ENCODE peak calls at places on chromosomes 11 and 22, in five cellular contexts. M is heart right ventricle, J is WERI-Rb-1, H is keratinocyte, C is psoas muscle. X is an unnamed sample.

GRCh38 chr22:50672041-50672440 is 582 bp upstream of the SHANK3 start:
- DNase-seq in M (no peak), J (no peak), H (no peak), C (no peak), X (no peak)

GRCh38 chr11:104148074-104148473 is 15.9 kb downstream of the PDGFD start:
- DNase-seq in M (no peak), J (no peak), H (no peak), C (no peak), X (no peak)

GRCh38 chr11:1755344-1756023 is 5.1 kb upstream of the IFITM10 start:
- DNase-seq in M (peak; percentile 73), J (no peak), H (no peak), C (peak; percentile 61), X (no peak)

GRCh38 chr11:132187814-132188213 is 817.4 kb downstream of the NTM start:
- DNase-seq in M (no peak), J (no peak), H (no peak), C (no peak), X (no peak)

GRCh38 chr11:11988099-11988651 is 20.3 kb downstream of the DKK3 start:
- DNase-seq in M (no peak), J (no peak), H (no peak), C (no peak), X (no peak)

GRCh38 chr11:122367809-122368231 is 251.8 kb upstream of the BLID start:
- DNase-seq in M (no peak), J (no peak), H (no peak), C (no peak), X (no peak)

GRCh38 chr11:2533642-2534115 is 88.9 kb downstream of the KCNQ1 start:
- DNase-seq in M (peak; percentile 74), J (peak; percentile 37), H (peak; percentile 45), C (peak; percentile 80), X (peak; percentile 85)

GRCh38 chr11:36006556-36006955 is 62.7 kb downstream of the LDLRAD3 start:
- DNase-seq in M (no peak), J (no peak), H (no peak), C (no peak), X (no peak)

GRCh38 chr11:106133529-106133928 is 56.1 kb downstream of the AASDHPPT start:
- DNase-seq in M (no peak), J (no peak), H (no peak), C (no peak), X (no peak)

GRCh38 chr22:46934746-46935491 is 172.5 kb downstream of the TBC1D22A start:
- DNase-seq in M (no peak), J (no peak), H (peak; percentile 60), C (no peak), X (peak; percentile 66)

GRCh38 chr22:35353318-35353717 is 27.6 kb upstream of the HMOX1 start:
- DNase-seq in M (no peak), J (no peak), H (no peak), C (no peak), X (no peak)

DNA sequence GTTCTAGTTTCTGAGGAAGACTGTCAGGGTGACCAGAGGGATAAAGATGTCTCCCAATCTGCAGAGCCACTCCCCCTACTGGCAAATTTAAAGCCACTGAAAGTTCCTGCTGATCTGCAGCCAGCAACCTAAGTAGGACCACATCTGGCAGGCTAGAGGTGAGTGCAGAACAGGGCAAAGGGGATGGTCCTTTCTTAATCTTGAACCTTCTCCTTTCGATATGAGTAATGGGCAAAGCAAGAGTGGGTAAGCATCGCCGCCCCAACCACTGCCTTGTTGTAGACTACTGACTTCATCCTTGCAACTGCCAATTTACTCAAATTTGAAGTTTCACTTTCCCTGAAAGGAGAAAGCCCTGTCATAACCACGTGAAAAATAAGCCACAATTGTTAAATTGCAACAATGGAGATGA is 30.7 kb downstream of the SCUBE2 start:
- DNase-seq in M (no peak), J (no peak), H (no peak), C (no peak), X (peak; percentile 5)
- TF ChIP-seq CTCF in M (no peak), J (peak; percentile 50), H (no peak), C (no peak), X (no peak)

GRCh38 chr11:117059611-117060010 is 38.6 kb downstream of the SIK3 start:
- DNase-seq in M (no peak), J (no peak), H (no peak), C (no peak), X (no peak)
- TF ChIP-seq CTCF in M (no peak), J (no peak), H (no peak), C (no peak), X (no peak)

GRCh38 chr11:123448798-123449197 is 18.7 kb downstream of the GRAMD1B start:
- DNase-seq in M (no peak), J (no peak), H (no peak), C (no peak), X (no peak)
- TF ChIP-seq CTCF in M (no peak), J (no peak), H (no peak), C (no peak), X (no peak)

GRCh38 chr11:71302911-71303310 is 50.5 kb upstream of the SHANK2 start:
- DNase-seq in M (no peak), J (no peak), H (no peak), C (no peak), X (no peak)

GRCh38 chr11:71302534-71302909 is 50.1 kb upstream of the SHANK2 start:
- DNase-seq in M (no peak), J (no peak), H (no peak), C (no peak), X (no peak)

GRCh38 chr11:71300187-71300586 is 47.8 kb upstream of the SHANK2 start:
- DNase-seq in M (no peak), J (no peak), H (no peak), C (no peak), X (no peak)

GRCh38 chr11:71301046-71301857 is 48.9 kb upstream of the SHANK2 start:
- DNase-seq in M (no peak), J (no peak), H (no peak), C (no peak), X (no peak)

DNA sequence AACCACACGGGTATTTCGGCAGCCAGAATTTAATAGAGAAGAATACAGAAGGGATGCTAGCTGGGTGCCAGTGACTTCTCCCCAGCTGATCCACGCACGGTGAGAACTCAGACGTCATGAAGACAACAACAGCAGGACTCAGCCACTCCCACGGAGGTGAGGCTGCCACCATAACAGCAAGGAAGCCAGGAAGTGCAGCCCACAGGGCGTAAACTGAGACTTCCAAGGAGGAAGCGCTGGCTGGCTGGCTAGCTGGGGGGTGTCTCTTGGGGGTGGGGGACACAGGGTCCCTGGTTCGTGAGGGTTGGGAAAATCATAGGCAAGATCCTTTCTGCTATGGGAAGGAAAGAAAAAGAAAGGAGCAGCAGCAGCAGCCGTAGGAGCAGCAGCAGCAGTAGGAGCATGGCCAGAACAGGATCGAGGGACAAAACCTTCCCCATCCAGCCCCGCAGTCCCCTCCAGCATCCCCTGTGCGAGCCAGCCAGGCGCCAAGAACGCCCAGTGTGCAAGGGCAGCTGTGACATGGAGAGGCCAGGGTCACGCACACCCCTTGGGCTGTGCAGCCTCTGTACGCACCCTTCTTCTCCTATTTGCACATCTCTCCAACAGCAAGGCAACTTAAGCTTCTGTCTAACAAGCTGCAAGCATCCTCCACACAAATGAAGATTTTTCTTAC is 49.6 kb upstream of the SHANK2 start:
- DNase-seq in M (no peak), J (no peak), H (no peak), C (no peak), X (no peak)
- TF ChIP-seq CTCF in M (no peak), J (no peak), H (no peak), C (no peak), X (no peak)

GRCh38 chr11:75667831-75668507 is 869 bp downstream of the MAP6 start:
- DNase-seq in M (peak; percentile 59), J (peak; percentile 74), H (no peak), C (peak; percentile 74), X (peak; percentile 44)

GRCh38 chr11:75665126-75665525 is 3.7 kb downstream of the MAP6 start:
- DNase-seq in M (no peak), J (no peak), H (no peak), C (no peak), X (no peak)

GRCh38 chr11:75668508-75669297 is at the start of gene MAP6:
- DNase-seq in M (peak; percentile 41), J (peak; percentile 72), H (no peak), C (peak; percentile 58), X (peak; percentile 29)

GRCh38 chr11:75664366-75664765 is 4.5 kb downstream of the MAP6 start:
- DNase-seq in M (no peak), J (no peak), H (no peak), C (no peak), X (no peak)

GRCh38 chr11:75667268-75667830 is 1.5 kb downstream of the MAP6 start:
- DNase-seq in M (peak; percentile 37), J (peak; percentile 80), H (no peak), C (no peak), X (peak; percentile 35)
- TF ChIP-seq CTCF in M (peak; percentile 19), J (peak; percentile 48), H (no peak), C (no peak), X (no peak)

X was measured in Calu3.